ENCODE peak calls at places on chromosomes 16 and 17, in ten cellular contexts. One of them, this sample, is unnamed. For H3K4me1, the result is how much of the 10 kb centered on the place peaks cover.

GRCh38 chr16:47787695-47788094 is 326.6 kb downstream of the PHKB start:
- DNase-seq in A549: no peak
- DNase-seq in aorta: no peak
- DNase-seq in left ventricle myocardium inferior: no peak
- DNase-seq in uterus: no peak
- DNase-seq in colonic mucosa: no peak
- DNase-seq in heart left ventricle: no peak
- DNase-seq in lung: no peak
- DNase-seq in pancreas: no peak
- DNase-seq in osteoblast: no peak
- DNase-seq in this sample: no peak

GRCh38 chr17:19309701-19310100 is 52.8 kb downstream of the B9D1 start:
- DNase-seq in A549: no peak
- DNase-seq in aorta: no peak
- DNase-seq in left ventricle myocardium inferior: no peak
- DNase-seq in uterus: no peak
- DNase-seq in colonic mucosa: no peak
- DNase-seq in heart left ventricle: no peak
- DNase-seq in lung: no peak
- DNase-seq in pancreas: no peak
- DNase-seq in osteoblast: no peak
- DNase-seq in this sample: no peak

GRCh38 chr17:81967533-81968395 is 6.8 kb upstream of the NOTUM start:
- DNase-seq in A549: peak
- DNase-seq in aorta: peak
- DNase-seq in left ventricle myocardium inferior: peak
- DNase-seq in uterus: peak
- DNase-seq in colonic mucosa: peak
- DNase-seq in heart left ventricle: peak
- DNase-seq in lung: peak
- DNase-seq in pancreas: peak
- DNase-seq in osteoblast: peak
- DNase-seq in this sample: peak

GRCh38 chr16:69563605-69564580 is 1.9 kb upstream of the NFAT5 start:
- DNase-seq in A549: peak
- DNase-seq in aorta: no peak
- DNase-seq in left ventricle myocardium inferior: no peak
- DNase-seq in uterus: no peak
- DNase-seq in colonic mucosa: peak
- DNase-seq in heart left ventricle: no peak
- DNase-seq in lung: no peak
- DNase-seq in pancreas: no peak
- DNase-seq in osteoblast: no peak
- DNase-seq in this sample: no peak

GRCh38 chr16:78506372-78507193 is 407.1 kb downstream of the WWOX start:
- DNase-seq in A549: no peak
- DNase-seq in aorta: no peak
- DNase-seq in left ventricle myocardium inferior: no peak
- DNase-seq in uterus: no peak
- DNase-seq in colonic mucosa: no peak
- DNase-seq in heart left ventricle: no peak
- DNase-seq in lung: no peak
- DNase-seq in pancreas: no peak
- DNase-seq in osteoblast: no peak
- DNase-seq in this sample: no peak

GRCh38 chr17:47829870-47830269 is 1.5 kb downstream of the MRPL10 start:
- DNase-seq in A549: no peak
- DNase-seq in aorta: no peak
- DNase-seq in left ventricle myocardium inferior: no peak
- DNase-seq in uterus: no peak
- DNase-seq in colonic mucosa: no peak
- DNase-seq in heart left ventricle: no peak
- DNase-seq in lung: no peak
- DNase-seq in pancreas: no peak
- DNase-seq in osteoblast: peak
- DNase-seq in this sample: no peak

GRCh38 chr17:2023692-2024571 is 1.2 kb downstream of the RTN4RL1 start:
- DNase-seq in A549: peak
- DNase-seq in aorta: peak
- DNase-seq in left ventricle myocardium inferior: no peak
- DNase-seq in uterus: peak
- DNase-seq in colonic mucosa: no peak
- DNase-seq in heart left ventricle: no peak
- DNase-seq in lung: peak
- DNase-seq in pancreas: peak
- DNase-seq in osteoblast: peak
- DNase-seq in this sample: no peak

GRCh38 chr16:11047057-11047456 is 102.7 kb downstream of the CLEC16A start:
- DNase-seq in A549: no peak
- DNase-seq in aorta: no peak
- DNase-seq in left ventricle myocardium inferior: no peak
- DNase-seq in uterus: no peak
- DNase-seq in colonic mucosa: no peak
- DNase-seq in heart left ventricle: no peak
- DNase-seq in lung: no peak
- DNase-seq in pancreas: no peak
- DNase-seq in osteoblast: no peak
- DNase-seq in this sample: no peak

GRCh38 chr16:50665128-50665878 is 15.8 kb downstream of the SNX20 start:
- DNase-seq in A549: peak
- DNase-seq in aorta: peak
- DNase-seq in left ventricle myocardium inferior: peak
- DNase-seq in uterus: peak
- DNase-seq in colonic mucosa: peak
- DNase-seq in heart left ventricle: peak
- DNase-seq in lung: peak
- DNase-seq in pancreas: peak
- DNase-seq in osteoblast: peak
- DNase-seq in this sample: peak

GRCh38 chr16:964696-965395 is 5.9 kb downstream of the LMF1 start:
- DNase-seq in A549: no peak
- DNase-seq in aorta: no peak
- DNase-seq in left ventricle myocardium inferior: no peak
- DNase-seq in uterus: no peak
- DNase-seq in colonic mucosa: peak
- DNase-seq in heart left ventricle: peak
- DNase-seq in lung: peak
- DNase-seq in pancreas: no peak
- DNase-seq in osteoblast: peak
- DNase-seq in this sample: no peak

GRCh38 chr16:68790130-68790761 is 53.1 kb upstream of the TANGO6 start:
- DNase-seq in A549: peak
- DNase-seq in aorta: no peak
- DNase-seq in left ventricle myocardium inferior: no peak
- DNase-seq in uterus: peak
- DNase-seq in colonic mucosa: no peak
- DNase-seq in heart left ventricle: no peak
- DNase-seq in lung: peak
- DNase-seq in pancreas: no peak
- DNase-seq in osteoblast: peak
- DNase-seq in this sample: no peak

GRCh38 chr17:57160624-57161023 is 75.6 kb downstream of the AKAP1 start:
- DNase-seq in A549: no peak
- DNase-seq in aorta: no peak
- DNase-seq in left ventricle myocardium inferior: no peak
- DNase-seq in uterus: no peak
- DNase-seq in colonic mucosa: no peak
- DNase-seq in heart left ventricle: no peak
- DNase-seq in lung: no peak
- DNase-seq in pancreas: no peak
- DNase-seq in osteoblast: no peak
- DNase-seq in this sample: no peak
- H3K4me1 ChIP-seq in A549: under half
- H3K4me1 ChIP-seq in aorta: under half
- H3K4me1 ChIP-seq in left ventricle myocardium inferior: under half
- H3K4me1 ChIP-seq in uterus: under half
- H3K4me1 ChIP-seq in colonic mucosa: under half
- H3K4me1 ChIP-seq in heart left ventricle: under half
- H3K4me1 ChIP-seq in lung: under half
- H3K4me1 ChIP-seq in pancreas: under half
- H3K4me1 ChIP-seq in osteoblast: under half
- H3K4me1 ChIP-seq in this sample: under half

GRCh38 chr17:45164734-45165269 is 3.1 kb downstream of the HEXIM2 start:
- DNase-seq in A549: no peak
- DNase-seq in aorta: peak
- DNase-seq in left ventricle myocardium inferior: no peak
- DNase-seq in uterus: no peak
- DNase-seq in colonic mucosa: no peak
- DNase-seq in heart left ventricle: no peak
- DNase-seq in lung: no peak
- DNase-seq in pancreas: no peak
- DNase-seq in osteoblast: peak
- DNase-seq in this sample: no peak

GRCh38 chr17:45160505-45161287 is 979 bp upstream of the HEXIM2 start:
- DNase-seq in A549: peak
- DNase-seq in aorta: peak
- DNase-seq in left ventricle myocardium inferior: peak
- DNase-seq in uterus: peak
- DNase-seq in colonic mucosa: peak
- DNase-seq in heart left ventricle: peak
- DNase-seq in lung: peak
- DNase-seq in pancreas: peak
- DNase-seq in osteoblast: peak
- DNase-seq in this sample: no peak

GRCh38 chr17:45161288-45162021 is at the start of gene HEXIM2:
- DNase-seq in A549: peak
- DNase-seq in aorta: peak
- DNase-seq in left ventricle myocardium inferior: peak
- DNase-seq in uterus: peak
- DNase-seq in colonic mucosa: peak
- DNase-seq in heart left ventricle: peak
- DNase-seq in lung: peak
- DNase-seq in pancreas: peak
- DNase-seq in osteoblast: peak
- DNase-seq in this sample: peak

GRCh38 chr17:45156242-45156641 is 5.4 kb upstream of the HEXIM2 start:
- DNase-seq in A549: no peak
- DNase-seq in aorta: no peak
- DNase-seq in left ventricle myocardium inferior: no peak
- DNase-seq in uterus: no peak
- DNase-seq in colonic mucosa: no peak
- DNase-seq in heart left ventricle: no peak
- DNase-seq in lung: no peak
- DNase-seq in pancreas: no peak
- DNase-seq in osteoblast: no peak
- DNase-seq in this sample: no peak

DNA sequence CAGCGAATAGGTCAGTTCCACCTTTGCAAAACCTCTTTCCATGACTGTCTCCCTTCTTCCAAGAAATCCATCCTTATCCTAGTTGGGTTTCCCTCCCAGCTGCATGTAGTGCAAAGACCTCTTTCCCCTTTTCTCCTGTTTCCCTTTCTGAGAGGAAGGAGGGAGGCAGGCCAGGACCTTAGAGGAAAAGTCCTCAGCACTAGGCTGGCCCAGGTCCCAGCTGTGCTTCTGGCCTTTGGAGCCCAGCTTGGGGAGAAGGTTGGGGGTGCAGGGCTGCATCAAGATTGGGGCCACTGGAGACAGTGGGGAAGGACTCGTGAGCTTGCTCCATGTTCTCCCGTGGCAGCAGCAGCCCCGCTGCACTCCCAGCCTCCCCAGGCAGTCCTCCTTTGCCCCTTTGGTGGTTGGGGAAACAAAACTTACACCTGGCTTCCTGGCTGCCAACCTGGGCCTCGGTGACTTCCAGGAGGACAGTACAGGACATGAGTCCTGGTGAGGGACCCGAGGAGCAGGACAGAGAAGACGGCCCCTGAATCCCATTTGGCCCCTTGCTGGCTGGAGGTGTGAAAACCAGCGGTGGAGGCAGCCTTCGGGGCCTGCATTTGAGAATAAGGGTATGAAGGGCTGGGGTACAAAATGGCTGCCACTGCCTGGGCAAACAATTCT is 480 bp downstream of the HEXIM2 start:
- DNase-seq in A549: no peak
- DNase-seq in aorta: peak
- DNase-seq in left ventricle myocardium inferior: no peak
- DNase-seq in uterus: no peak
- DNase-seq in colonic mucosa: no peak
- DNase-seq in heart left ventricle: no peak
- DNase-seq in lung: no peak
- DNase-seq in pancreas: peak
- DNase-seq in osteoblast: peak
- DNase-seq in this sample: no peak
- H3K27ac ChIP-seq in A549: peak
- H3K27ac ChIP-seq in aorta: peak
- H3K27ac ChIP-seq in left ventricle myocardium inferior: peak
- H3K27ac ChIP-seq in uterus: peak
- H3K27ac ChIP-seq in colonic mucosa: no peak
- H3K27ac ChIP-seq in heart left ventricle: peak
- H3K27ac ChIP-seq in lung: peak
- H3K27ac ChIP-seq in pancreas: no peak
- H3K27ac ChIP-seq in osteoblast: peak
- H3K27ac ChIP-seq in this sample: peak

DNA sequence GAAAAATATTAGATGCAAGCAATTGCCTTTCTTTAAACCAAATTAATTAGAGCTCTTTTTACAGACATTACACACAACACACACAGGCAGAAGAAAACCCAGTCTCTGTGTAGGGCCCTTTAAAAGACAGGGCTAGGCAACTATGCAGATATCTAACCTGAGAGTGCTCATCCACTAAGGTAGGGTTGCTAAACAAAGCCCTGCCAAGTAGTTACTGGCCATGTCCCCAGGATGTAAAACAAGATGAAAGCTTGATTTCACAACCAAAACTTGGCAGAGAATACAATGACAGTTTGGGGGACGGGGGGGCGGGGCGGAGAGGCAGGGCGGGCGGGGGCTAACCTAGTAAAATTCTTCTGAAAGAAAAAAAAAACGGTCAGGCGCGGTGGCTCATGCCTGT is 669.0 kb upstream of the CA10 start:
- DNase-seq in A549: no peak
- DNase-seq in aorta: no peak
- DNase-seq in left ventricle myocardium inferior: no peak
- DNase-seq in uterus: no peak
- DNase-seq in colonic mucosa: peak
- DNase-seq in heart left ventricle: no peak
- DNase-seq in lung: no peak
- DNase-seq in pancreas: no peak
- DNase-seq in osteoblast: no peak
- DNase-seq in this sample: no peak
- H3K4me3 ChIP-seq in A549: no peak
- H3K4me3 ChIP-seq in aorta: no peak
- H3K4me3 ChIP-seq in left ventricle myocardium inferior: no peak
- H3K4me3 ChIP-seq in uterus: no peak
- H3K4me3 ChIP-seq in colonic mucosa: no peak
- H3K4me3 ChIP-seq in heart left ventricle: no peak
- H3K4me3 ChIP-seq in lung: no peak
- H3K4me3 ChIP-seq in pancreas: no peak
- H3K4me3 ChIP-seq in osteoblast: no peak
- H3K4me3 ChIP-seq in this sample: no peak

DNA sequence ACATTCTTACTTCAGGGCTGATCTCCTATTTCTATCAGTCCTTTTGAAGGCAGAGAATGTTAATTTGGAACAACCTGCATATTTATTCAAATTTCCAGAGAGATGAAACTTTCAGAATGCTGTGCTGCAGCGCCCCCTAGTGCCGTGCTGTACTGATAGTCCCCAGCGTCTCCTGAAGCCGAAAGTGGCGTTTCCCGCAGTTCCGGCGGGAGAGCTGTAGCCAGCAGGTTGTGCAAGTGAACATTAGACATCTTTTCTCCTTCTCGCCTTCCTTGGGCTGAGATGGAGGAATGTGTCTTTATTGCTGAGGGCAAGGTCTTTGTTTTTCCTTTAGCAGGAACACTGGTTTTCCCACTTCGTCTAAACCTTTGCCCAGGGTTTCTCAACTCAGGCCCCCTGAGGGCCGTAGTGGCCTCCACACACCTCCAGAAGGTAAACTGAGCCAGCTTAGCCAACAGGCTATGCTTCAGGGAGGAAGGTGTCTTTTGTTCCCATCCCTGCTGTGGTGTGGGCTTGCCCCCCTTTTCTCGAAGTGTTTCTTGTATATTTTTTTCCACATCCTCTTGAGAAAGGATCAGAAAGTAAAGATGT is 26.4 kb downstream of the USP10 start:
- DNase-seq in A549: peak
- DNase-seq in aorta: peak
- DNase-seq in left ventricle myocardium inferior: peak
- DNase-seq in uterus: peak
- DNase-seq in colonic mucosa: peak
- DNase-seq in heart left ventricle: peak
- DNase-seq in lung: peak
- DNase-seq in pancreas: peak
- DNase-seq in osteoblast: peak
- DNase-seq in this sample: peak
- H3K4me1 ChIP-seq in A549: half or more
- H3K4me1 ChIP-seq in aorta: under half
- H3K4me1 ChIP-seq in left ventricle myocardium inferior: half or more
- H3K4me1 ChIP-seq in uterus: under half
- H3K4me1 ChIP-seq in colonic mucosa: under half
- H3K4me1 ChIP-seq in heart left ventricle: half or more
- H3K4me1 ChIP-seq in lung: under half
- H3K4me1 ChIP-seq in pancreas: under half
- H3K4me1 ChIP-seq in osteoblast: under half
- H3K4me1 ChIP-seq in this sample: under half